ENCODE peak calls at places on chromosomes 2 and 18, in four cellular contexts. One of them, this sample, is unnamed.

GRCh38 chr2:3288455-3289163 is 89.0 kb downstream of the EIPR1 start:
- DNase-seq in GM12891: no peak
- DNase-seq in H1: no peak
- DNase-seq in K562: no peak
- DNase-seq in this sample: no peak

GRCh38 chr2:239322414-239323086 is 78.3 kb downstream of the HDAC4 start:
- DNase-seq in GM12891: no peak
- DNase-seq in H1: no peak
- DNase-seq in K562: no peak
- DNase-seq in this sample: no peak

GRCh38 chr2:85763132-85763531 is 9.3 kb downstream of the ATOH8 start:
- DNase-seq in GM12891: no peak
- DNase-seq in H1: no peak
- DNase-seq in K562: no peak
- DNase-seq in this sample: no peak

GRCh38 chr2:179825494-179825893 is 35.9 kb downstream of the ZNF385B start:
- DNase-seq in GM12891: no peak
- DNase-seq in H1: no peak
- DNase-seq in K562: no peak
- DNase-seq in this sample: no peak

GRCh38 chr2:167212054-167212648 is 323.9 kb downstream of the XIRP2 start:
- DNase-seq in GM12891: peak; percentile 11
- DNase-seq in H1: no peak
- DNase-seq in K562: peak; percentile 42
- DNase-seq in this sample: peak; percentile 1

GRCh38 chr18:70121842-70122241 is 83.6 kb downstream of the RTTN start:
- DNase-seq in GM12891: no peak
- DNase-seq in H1: no peak
- DNase-seq in K562: no peak
- DNase-seq in this sample: no peak

GRCh38 chr18:43588838-43589237 is 311.5 kb upstream of the SYT4 start:
- DNase-seq in GM12891: no peak
- DNase-seq in H1: no peak
- DNase-seq in K562: no peak
- DNase-seq in this sample: no peak

GRCh38 chr18:48317781-48318381 is 91.3 kb downstream of the ZBTB7C start:
- DNase-seq in GM12891: no peak
- DNase-seq in H1: no peak
- DNase-seq in K562: no peak
- DNase-seq in this sample: no peak

GRCh38 chr2:183991973-183992372 is 606.4 kb upstream of the ZNF804A start:
- DNase-seq in GM12891: no peak
- DNase-seq in H1: no peak
- DNase-seq in K562: no peak
- DNase-seq in this sample: no peak

GRCh38 chr2:157662401-157662800 is 33.7 kb upstream of the ACVR1C start:
- DNase-seq in GM12891: no peak
- DNase-seq in H1: no peak
- DNase-seq in K562: no peak
- DNase-seq in this sample: no peak

GRCh38 chr2:216371756-216372702 is at the start of gene MARCHF4:
- DNase-seq in GM12891: peak; percentile 48
- DNase-seq in H1: peak; percentile 34
- DNase-seq in K562: peak; percentile 68
- DNase-seq in this sample: peak; percentile 37

GRCh38 chr2:39629646-39630045 is 36.1 kb upstream of the TMEM178A start:
- DNase-seq in GM12891: no peak
- DNase-seq in H1: no peak
- DNase-seq in K562: no peak
- DNase-seq in this sample: no peak

GRCh38 chr2:98263362-98263761 is 82.9 kb upstream of the CNGA3 start:
- DNase-seq in GM12891: no peak
- DNase-seq in H1: no peak
- DNase-seq in K562: no peak
- DNase-seq in this sample: no peak

GRCh38 chr2:133412637-133413164 is 155.6 kb downstream of the NCKAP5 start:
- DNase-seq in GM12891: no peak
- DNase-seq in H1: no peak
- DNase-seq in K562: no peak
- DNase-seq in this sample: no peak

GRCh38 chr2:12400543-12400942 is 316.2 kb upstream of the TRIB2 start:
- DNase-seq in GM12891: no peak
- DNase-seq in H1: no peak
- DNase-seq in K562: no peak
- DNase-seq in this sample: no peak

GRCh38 chr2:200689115-200689514 is 103.3 kb downstream of the AOX1 start:
- DNase-seq in GM12891: no peak
- DNase-seq in H1: no peak
- DNase-seq in K562: no peak
- DNase-seq in this sample: no peak

GRCh38 chr18:27695509-27695908 is 481.4 kb downstream of the CDH2 start:
- DNase-seq in GM12891: no peak
- DNase-seq in H1: no peak
- DNase-seq in K562: no peak
- DNase-seq in this sample: no peak

GRCh38 chr2:127053731-127054603 is 53.0 kb downstream of the BIN1 start:
- DNase-seq in GM12891: no peak
- DNase-seq in H1: no peak
- DNase-seq in K562: no peak
- DNase-seq in this sample: peak; percentile 26

GRCh38 chr2:212841426-212841825 is 302.8 kb upstream of the ERBB4 start:
- DNase-seq in GM12891: no peak
- DNase-seq in H1: no peak
- DNase-seq in K562: no peak
- DNase-seq in this sample: no peak

GRCh38 chr2:9095690-9096089 is 92.2 kb upstream of the MBOAT2 start:
- DNase-seq in GM12891: no peak
- DNase-seq in H1: no peak
- DNase-seq in K562: no peak
- DNase-seq in this sample: no peak

GRCh38 chr18:46721331-46721730 is 35.5 kb downstream of the ST8SIA5 start:
- DNase-seq in GM12891: no peak
- DNase-seq in H1: no peak
- DNase-seq in K562: no peak
- DNase-seq in this sample: no peak

GRCh38 chr18:79577451-79578395 is 101.9 kb upstream of the CTDP1 start:
- DNase-seq in GM12891: no peak
- DNase-seq in H1: no peak
- DNase-seq in K562: peak; percentile 17
- DNase-seq in this sample: no peak
- TF ChIP-seq TAF1 in GM12891: no peak
- TF ChIP-seq TAF1 in H1: no peak
- TF ChIP-seq TAF1 in K562: no peak
- TF ChIP-seq TAF1 in this sample: no peak

GRCh38 chr18:79379931-79380815 is 15.6 kb upstream of the NFATC1 start:
- DNase-seq in GM12891: no peak
- DNase-seq in H1: no peak
- DNase-seq in K562: no peak
- DNase-seq in this sample: no peak
- TF ChIP-seq POLR2AphosphoS5 in GM12891: no peak
- TF ChIP-seq POLR2AphosphoS5 in H1: no peak
- TF ChIP-seq POLR2AphosphoS5 in K562: no peak
- TF ChIP-seq POLR2AphosphoS5 in this sample: no peak

DNA sequence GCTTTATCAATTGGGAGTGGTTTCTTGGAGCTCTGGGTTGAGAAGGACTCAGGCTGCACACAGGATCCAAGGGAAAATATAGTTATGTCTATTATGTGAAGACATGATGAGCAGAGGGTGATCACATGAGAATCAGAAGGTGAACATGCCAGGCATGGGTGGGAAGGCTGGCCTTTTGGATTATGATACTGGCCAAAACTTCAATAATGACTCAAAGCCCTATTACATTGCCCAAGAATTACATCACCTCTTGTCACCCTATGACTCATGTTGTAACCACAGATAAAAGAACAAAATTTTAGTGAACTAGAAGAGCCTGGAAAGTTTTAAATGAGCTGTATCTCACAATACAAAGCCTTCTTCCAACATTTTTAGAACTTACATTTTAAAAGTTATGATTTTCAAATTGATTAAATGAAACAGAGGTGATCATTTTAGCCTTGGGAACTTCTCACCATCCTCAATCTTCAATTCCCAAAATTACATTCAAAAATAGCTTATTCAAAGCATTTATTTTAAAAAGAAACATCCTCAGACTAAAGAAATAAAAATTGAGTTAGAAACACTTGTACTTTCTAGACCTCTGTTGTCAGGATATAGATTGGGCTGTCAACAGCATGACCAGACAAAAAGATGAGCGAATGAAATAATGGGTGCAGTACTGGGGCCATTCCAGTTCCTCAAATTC is 428.3 kb downstream of the MBD2 start:
- DNase-seq in GM12891: no peak
- DNase-seq in H1: no peak
- DNase-seq in K562: no peak
- DNase-seq in this sample: no peak
- TF ChIP-seq TAF1 in GM12891: no peak
- TF ChIP-seq TAF1 in H1: no peak
- TF ChIP-seq TAF1 in K562: no peak
- TF ChIP-seq TAF1 in this sample: no peak

GRCh38 chr2:119024152-119024551 is 82.2 kb downstream of the MARCO start:
- DNase-seq in GM12891: no peak
- DNase-seq in H1: no peak
- DNase-seq in K562: no peak
- DNase-seq in this sample: no peak

GRCh38 chr2:119023534-119023933 is 81.5 kb downstream of the MARCO start:
- DNase-seq in GM12891: no peak
- DNase-seq in H1: no peak
- DNase-seq in K562: no peak
- DNase-seq in this sample: no peak

GRCh38 chr2:119025013-119025412 is 83.0 kb downstream of the MARCO start:
- DNase-seq in GM12891: no peak
- DNase-seq in H1: no peak
- DNase-seq in K562: no peak
- DNase-seq in this sample: no peak

GRCh38 chr2:119024568-119024967 is 82.6 kb downstream of the MARCO start:
- DNase-seq in GM12891: no peak
- DNase-seq in H1: no peak
- DNase-seq in K562: no peak
- DNase-seq in this sample: no peak

GRCh38 chr2:119022678-119023077 is 80.7 kb downstream of the MARCO start:
- DNase-seq in GM12891: no peak
- DNase-seq in H1: no peak
- DNase-seq in K562: no peak
- DNase-seq in this sample: no peak
- TF ChIP-seq POLR2AphosphoS5 in GM12891: no peak
- TF ChIP-seq POLR2AphosphoS5 in H1: no peak
- TF ChIP-seq POLR2AphosphoS5 in K562: no peak
- TF ChIP-seq POLR2AphosphoS5 in this sample: no peak

GRCh38 chr2:235229236-235229635 is 264.6 kb upstream of the AGAP1 start:
- DNase-seq in GM12891: no peak
- DNase-seq in H1: no peak
- DNase-seq in K562: no peak
- DNase-seq in this sample: no peak
- TF ChIP-seq TAF1 in GM12891: no peak
- TF ChIP-seq TAF1 in H1: no peak
- TF ChIP-seq TAF1 in K562: no peak
- TF ChIP-seq TAF1 in this sample: no peak

GRCh38 chr2:106805716-106806115 is 80.3 kb downstream of the ST6GAL2 start:
- DNase-seq in GM12891: no peak
- DNase-seq in H1: no peak
- DNase-seq in K562: no peak
- DNase-seq in this sample: no peak
- TF ChIP-seq POLR2AphosphoS5 in GM12891: no peak
- TF ChIP-seq POLR2AphosphoS5 in H1: no peak
- TF ChIP-seq POLR2AphosphoS5 in K562: no peak
- TF ChIP-seq POLR2AphosphoS5 in this sample: no peak

This sample was measured in GM12892.